ENCODE peak calls at places on chromosomes 7 and 10, in four cellular contexts. U is HepG2, C is K562, A is GM12878. M is an unnamed sample.
A peak's percentile ranks its signal among the peaks of the same experiment; 100 is the strongest.

GRCh38 chr10:46518028-46518725 is 38.3 kb downstream of the GPRIN2 start:
- DNase-seq in U (no peak), C (no peak), A (no peak), M (no peak)

GRCh38 chr10:1156921-1157614 is 100.9 kb downstream of the WDR37 start:
- DNase-seq in U (no peak), C (no peak), A (no peak), M (peak; percentile 23)

GRCh38 chr7:36165802-36166201 is 12.7 kb downstream of the EEPD1 start:
- DNase-seq in U (no peak), C (no peak), A (no peak), M (no peak)

GRCh38 chr10:62183442-62183841 is 85.2 kb downstream of the RTKN2 start:
- DNase-seq in U (no peak), C (no peak), A (peak; percentile 50), M (no peak)

GRCh38 chr7:156091515-156092080 is 279.3 kb upstream of the SHH start:
- DNase-seq in U (no peak), C (no peak), A (no peak), M (no peak)

GRCh38 chr10:88932539-88933256 is 19.9 kb downstream of the ACTA2 start:
- DNase-seq in U (peak; percentile 60), C (peak; percentile 19), A (no peak), M (peak; percentile 44)

GRCh38 chr7:151115836-151116418 is 29.7 kb downstream of the AGAP3 start:
- DNase-seq in U (no peak), C (no peak), A (no peak), M (peak; percentile 49)

GRCh38 chr7:148501707-148502139 is 88.8 kb upstream of the C7orf33 start:
- DNase-seq in U (no peak), C (no peak), A (peak; percentile 69), M (no peak)

GRCh38 chr7:50591480-50592438 is 26.6 kb upstream of the DDC start:
- DNase-seq in U (peak; percentile 78), C (no peak), A (peak; percentile 21), M (no peak)

GRCh38 chr7:23475579-23475844 is 5.2 kb upstream of the IGF2BP3 start:
- DNase-seq in U (no peak), C (no peak), A (no peak), M (no peak)

GRCh38 chr7:23473848-23474097 is 3.5 kb upstream of the IGF2BP3 start:
- DNase-seq in U (peak; percentile 23), C (no peak), A (no peak), M (no peak)

GRCh38 chr7:23474829-23475578 is 4.7 kb upstream of the IGF2BP3 start:
- DNase-seq in U (no peak), C (no peak), A (no peak), M (no peak)

GRCh38 chr7:23472974-23473847 is 2.9 kb upstream of the IGF2BP3 start:
- DNase-seq in U (peak; percentile 32), C (peak; percentile 18), A (no peak), M (peak; percentile 59)

DNA sequence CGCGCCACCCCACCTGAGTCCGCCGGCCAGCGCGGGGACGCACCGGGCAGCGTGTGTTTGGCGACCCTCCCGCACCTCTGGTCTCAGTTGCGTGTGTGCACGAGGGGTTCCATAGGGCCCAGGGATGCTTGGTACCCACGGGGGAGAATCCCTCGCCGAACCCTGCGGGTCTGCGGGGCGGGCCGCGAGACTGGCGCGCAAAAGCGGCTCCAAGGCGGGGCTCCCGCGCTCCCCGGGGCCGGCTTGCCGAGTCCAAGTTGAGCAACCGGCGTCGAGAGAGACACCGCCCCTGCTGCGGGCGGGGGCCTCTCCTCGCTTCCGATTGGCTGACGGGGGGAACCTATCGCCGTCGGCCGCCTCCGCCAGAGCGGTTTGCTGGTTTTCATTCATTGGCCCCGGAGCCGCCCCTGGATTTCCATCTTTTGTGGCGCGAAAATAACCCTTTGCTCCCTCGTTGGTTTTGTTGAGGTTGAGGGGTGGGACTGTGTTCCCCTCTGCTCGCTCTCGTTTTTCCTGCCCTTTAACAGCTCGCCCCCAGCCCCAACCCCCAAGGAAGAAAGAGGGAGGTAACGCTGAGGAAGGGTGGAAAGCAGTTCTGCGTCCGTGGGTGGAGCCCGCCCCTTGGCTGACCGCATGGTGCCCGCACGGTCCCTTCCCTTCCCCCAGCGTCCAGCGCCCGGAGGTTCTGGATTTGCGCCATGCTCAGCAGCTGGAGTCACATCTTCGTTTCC is 4.0 kb upstream of the IGF2BP3 start:
- DNase-seq in U (peak; percentile 96), C (peak; percentile 97), A (peak; percentile 76), M (peak; percentile 94)
- TF ChIP-seq REST in U (no peak), C (peak; percentile 75), A (no peak), M (peak; percentile 79)

GRCh38 chr7:30160329-30160728 is 25.5 kb downstream of the MTURN start:
- DNase-seq in U (no peak), C (no peak), A (no peak), M (no peak)
- TF ChIP-seq FOXM1 in U (no peak), C (no peak), A (no peak), M (no peak)

GRCh38 chr7:10974717-10975032 is 1.0 kb downstream of the PHF14 start:
- DNase-seq in U (peak; percentile 15), C (no peak), A (no peak), M (no peak)

GRCh38 chr7:10973061-10973941 is at the start of gene PHF14:
- DNase-seq in U (peak; percentile 97), C (peak; percentile 96), A (peak; percentile 88), M (peak; percentile 97)

GRCh38 chr7:10977113-10977512 is 3.4 kb downstream of the PHF14 start:
- DNase-seq in U (no peak), C (no peak), A (no peak), M (no peak)

GRCh38 chr7:10972174-10972573 is 1.5 kb upstream of the PHF14 start:
- DNase-seq in U (no peak), C (no peak), A (no peak), M (no peak)

GRCh38 chr7:10973942-10974716 is 457 bp downstream of the PHF14 start:
- DNase-seq in U (peak; percentile 12), C (peak; percentile 44), A (no peak), M (peak; percentile 83)
- TF ChIP-seq REST in U (peak; percentile 91), C (peak; percentile 76), A (peak; percentile 86), M (peak; percentile 94)

DNA sequence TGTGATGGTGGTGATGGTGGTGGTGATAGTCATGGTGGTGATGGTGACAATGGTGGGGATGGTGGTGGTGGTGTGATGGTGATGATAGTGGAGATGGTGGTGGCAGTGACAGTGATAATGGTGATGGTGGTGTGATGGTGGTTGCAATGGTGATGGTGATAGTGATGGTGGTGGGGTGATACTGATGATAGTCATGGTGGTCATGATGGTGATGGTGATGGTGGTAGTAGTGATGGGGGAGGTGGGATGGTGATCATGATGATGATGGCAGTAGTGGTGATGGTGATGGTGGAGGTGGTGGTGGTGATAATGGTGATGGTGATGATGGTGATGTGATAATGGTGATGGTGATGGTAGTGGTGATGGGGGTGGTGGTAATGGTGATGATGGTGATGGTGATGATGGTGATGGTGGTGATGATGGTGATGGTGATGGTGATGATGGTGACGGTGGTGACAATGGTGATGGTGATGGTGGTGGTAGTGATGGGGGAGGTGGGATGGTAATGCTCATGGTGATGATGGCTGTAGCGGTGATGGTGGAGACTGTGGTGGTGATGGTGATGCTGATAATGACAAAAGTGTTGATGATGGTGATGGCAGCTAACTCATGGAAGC is 4.7 kb upstream of the PWWP2B start:
- DNase-seq in U (no peak), C (no peak), A (no peak), M (no peak)
- TF ChIP-seq FOXM1 in U (no peak), C (no peak), A (no peak), M (no peak)

M was measured in SK-N-SH.